ENCODE peak calls at places on chromosomes 1 and 21, in six cellular contexts. X, F, Y, P, M and J are unnamed samples. For H3K27me3 and H3K36me3, the result is how much of the 10 kb centered on the place peaks cover.

GRCh38 chr1:60765204-60765603 is 317.2 kb upstream of the NFIA start:
- DNase-seq in X (peak), F (peak), Y (no peak), M (peak), P (peak), J (peak)

GRCh38 chr1:67853704-67854103 is 20.4 kb upstream of the GNG12 start:
- DNase-seq in Y (peak), M (peak), P (peak), F (peak), X (peak), J (peak)

GRCh38 chr1:98336472-98337118 is 324.9 kb upstream of the SNX7 start:
- DNase-seq in Y (no peak), F (no peak), X (no peak), M (no peak), P (no peak), J (no peak)

GRCh38 chr1:198199105-198199504 is 42.3 kb downstream of the NEK7 start:
- DNase-seq in M (no peak), F (no peak), X (no peak), Y (no peak), P (no peak), J (no peak)

GRCh38 chr1:21734526-21734925 is 48.4 kb downstream of the USP48 start:
- DNase-seq in P (peak), X (no peak), Y (no peak), F (no peak), M (no peak), J (no peak)

GRCh38 chr1:102019530-102019929 is 22.8 kb upstream of the OLFM3 start:
- DNase-seq in X (no peak), Y (no peak), P (no peak), M (no peak), F (no peak), J (no peak)

GRCh38 chr1:3776231-3777030 is 3.9 kb downstream of the SMIM1 start:
- DNase-seq in Y (no peak), X (no peak), P (no peak), M (no peak), F (no peak), J (peak)

GRCh38 chr21:34771512-34772028 is 102.8 kb downstream of the CLIC6 start:
- DNase-seq in X (no peak), P (peak), Y (no peak), M (peak), F (no peak), J (no peak)

GRCh38 chr1:145845514-145846161 is at the start of gene NUDT17:
- DNase-seq in Y (peak), M (peak), P (peak), F (peak), X (peak), J (peak)

GRCh38 chr21:33036430-33037162 is 10.9 kb downstream of the OLIG2 start:
- DNase-seq in F (no peak), Y (no peak), X (no peak), P (peak), M (peak), J (peak)

GRCh38 chr1:94237291-94238226 is at the start of gene ARHGAP29:
- DNase-seq in Y (peak), M (peak), X (peak), F (peak), P (peak), J (peak)

GRCh38 chr1:226637147-226637935 is 88.8 kb downstream of the STUM start:
- DNase-seq in X (peak), P (no peak), Y (peak), M (no peak), F (no peak), J (peak)

GRCh38 chr1:244439391-244440032 is 12.2 kb downstream of the ADSS2 start:
- DNase-seq in P (no peak), F (no peak), M (no peak), Y (no peak), X (no peak), J (peak)

GRCh38 chr1:19344372-19344810 is 32.3 kb downstream of the SLC66A1 start:
- DNase-seq in X (peak), M (no peak), Y (peak), P (peak), F (peak), J (peak)

GRCh38 chr1:116334015-116334547 is 39.0 kb upstream of the ATP1A1 start:
- DNase-seq in P (peak), F (no peak), M (peak), Y (no peak), X (no peak), J (no peak)

GRCh38 chr1:90175490-90176157 is 180.7 kb downstream of the ZNF326 start:
- DNase-seq in P (no peak), F (no peak), X (no peak), Y (no peak), M (no peak), J (no peak)

GRCh38 chr1:13543927-13544556 is 30.2 kb upstream of the LRRC38 start:
- DNase-seq in M (no peak), P (peak), Y (peak), X (peak), F (peak), J (peak)

GRCh38 chr21:44582055-44582454 is 1.7 kb upstream of the KRTAP10-5 start:
- DNase-seq in P (no peak), X (no peak), M (no peak), Y (no peak), F (no peak), J (no peak)

GRCh38 chr1:89971600-89971999 is 23.3 kb upstream of the ZNF326 start:
- DNase-seq in X (no peak), P (peak), F (no peak), Y (no peak), M (no peak), J (no peak)

GRCh38 chr1:225454067-225454618 is 26.3 kb upstream of the LBR start:
- DNase-seq in M (no peak), F (no peak), X (no peak), Y (no peak), P (peak), J (peak)

GRCh38 chr1:170495006-170495405 is 37.0 kb upstream of the GORAB start:
- DNase-seq in P (no peak), Y (no peak), F (no peak), M (no peak), X (no peak), J (no peak)

GRCh38 chr1:176919386-176920378 is 244.8 kb downstream of the ASTN1 start:
- DNase-seq in P (peak), Y (no peak), M (no peak), X (no peak), F (no peak), J (no peak)

GRCh38 chr21:34688145-34688544 is 19.4 kb downstream of the CLIC6 start:
- DNase-seq in P (no peak), F (peak), Y (no peak), X (no peak), M (peak), J (no peak)

GRCh38 chr21:23963454-23963853 is 1643.8 kb downstream of the MRPL39 start:
- DNase-seq in F (no peak), P (peak), M (peak), X (no peak), Y (no peak), J (no peak)

GRCh38 chr1:17119076-17119743 is at the start of gene PADI2:
- DNase-seq in X (peak), Y (peak), M (peak), P (peak), F (peak), J (peak)

GRCh38 chr1:7572654-7573152 is 198.4 kb upstream of the VAMP3 start:
- DNase-seq in F (peak), X (no peak), Y (no peak), M (no peak), P (no peak), J (no peak)

GRCh38 chr1:48249868-48250267 is 27.4 kb downstream of the SLC5A9 start:
- DNase-seq in X (no peak), F (no peak), M (no peak), Y (no peak), P (peak), J (no peak)

GRCh38 chr1:172588296-172589291 is 55.6 kb downstream of the SUCO start:
- DNase-seq in Y (no peak), M (peak), F (no peak), P (peak), X (no peak), J (no peak)

GRCh38 chr1:116909511-116910378 is at the start of gene PTGFRN:
- DNase-seq in F (peak), P (peak), Y (peak), X (peak), M (peak), J (peak)

GRCh38 chr1:159712080-159712479 is 2.3 kb downstream of the CRP start:
- DNase-seq in P (no peak), F (no peak), M (no peak), Y (no peak), X (no peak), J (no peak)

GRCh38 chr1:246001142-246001812 is 505.8 kb downstream of the SMYD3 start:
- DNase-seq in Y (no peak), M (peak), F (no peak), P (peak), X (no peak), J (no peak)

GRCh38 chr21:22711636-22712035 is 1713.4 kb downstream of the NCAM2 start:
- DNase-seq in M (no peak), F (no peak), P (peak), Y (no peak), X (no peak), J (no peak)

GRCh38 chr1:119136401-119136800 is 4.1 kb downstream of the WARS2 start:
- DNase-seq in M (no peak), X (no peak), P (no peak), F (no peak), Y (no peak), J (no peak)

GRCh38 chr1:30895942-30896660 is 12.5 kb downstream of the SDC3 start:
- DNase-seq in M (no peak), P (no peak), X (peak), F (no peak), Y (no peak), J (no peak)

GRCh38 chr21:44955141-44955802 is 15.4 kb downstream of the SLX9 start:
- DNase-seq in P (no peak), X (no peak), M (peak), F (no peak), Y (no peak), J (no peak)

GRCh38 chr1:92186081-92186480 is 31.6 kb upstream of the C1orf146 start:
- DNase-seq in Y (no peak), F (no peak), P (no peak), X (no peak), M (peak), J (no peak)

GRCh38 chr1:32303997-32304622 is 12.2 kb downstream of the HDAC1 start:
- DNase-seq in X (no peak), M (peak), P (no peak), Y (no peak), F (no peak), J (no peak)

GRCh38 chr1:118333601-118334241 is 148.7 kb upstream of the SPAG17 start:
- DNase-seq in X (no peak), Y (no peak), P (no peak), M (no peak), F (no peak), J (peak)

GRCh38 chr1:111082421-111083192 is 57.3 kb downstream of the DRAM2 start:
- DNase-seq in X (no peak), M (no peak), F (no peak), P (peak), Y (no peak), J (no peak)

DNA sequence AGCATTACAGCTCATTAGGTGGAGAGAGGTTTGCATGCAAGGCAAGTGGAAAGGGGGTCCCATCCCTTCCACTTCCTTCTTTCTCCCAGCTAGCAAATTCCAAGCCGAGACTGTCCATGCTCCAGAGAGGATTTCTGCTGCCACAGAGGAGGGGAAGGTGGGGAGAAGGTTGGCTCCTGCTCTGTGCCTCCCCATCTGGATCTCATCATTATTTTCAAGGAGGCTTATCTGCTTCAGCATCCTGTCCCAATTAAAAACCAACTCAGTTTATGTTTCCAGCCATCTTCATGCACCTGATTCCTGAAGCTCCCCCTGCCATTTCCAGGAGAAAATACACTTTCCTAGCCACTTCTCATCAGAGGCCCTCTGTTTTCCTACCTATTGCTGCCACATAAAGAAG is 66.8 kb upstream of the GOLT1A start:
- DNase-seq in P (no peak), X (no peak), F (peak), M (no peak), Y (no peak), J (no peak)
- H3K27me3 ChIP-seq in P (under half), X (under half), F (under half), M (under half), Y (under half), J (under half)

GRCh38 chr1:62849031-62849430 is 65.1 kb downstream of the ATG4C start:
- DNase-seq in P (peak), F (peak), X (no peak), Y (no peak), M (no peak), J (no peak)

GRCh38 chr1:62856964-62857363 is 73.0 kb downstream of the ATG4C start:
- DNase-seq in Y (no peak), M (no peak), F (no peak), X (no peak), P (no peak), J (no peak)

DNA sequence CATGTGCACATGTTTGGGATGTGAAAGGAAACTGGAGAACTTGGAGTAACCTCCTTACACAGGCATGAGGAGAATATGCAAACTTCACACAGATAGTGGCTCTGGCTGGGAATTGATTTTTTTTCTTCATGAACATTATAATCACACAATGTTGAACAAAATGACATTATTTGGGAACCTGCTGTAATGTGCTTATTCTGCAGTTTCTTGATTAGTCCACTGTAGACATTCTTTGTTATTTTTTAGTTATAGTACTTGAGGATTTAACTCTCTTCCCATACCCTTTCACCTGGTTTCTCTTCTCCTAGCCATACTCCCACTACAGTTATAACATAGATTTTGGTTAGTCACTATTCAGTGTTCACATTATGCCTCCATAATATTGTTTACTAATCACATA is 68.3 kb downstream of the ATG4C start:
- DNase-seq in M (no peak), Y (no peak), F (no peak), P (no peak), X (no peak), J (no peak)
- H3K36me3 ChIP-seq in M (under half), Y (under half), F (under half), P (under half), X (under half), J (under half)

GRCh38 chr21:36701912-36702621 is 3.2 kb downstream of the SIM2 start:
- DNase-seq in Y (no peak), M (no peak), F (no peak), P (peak), X (no peak), J (peak)
- H3K27me3 ChIP-seq in Y (half or more), M (half or more), F (half or more), P (under half), X (under half), J (half or more)

GRCh38 chr21:46243865-46244490 is 15.4 kb upstream of the LSS start:
- DNase-seq in Y (no peak), P (no peak), M (no peak), X (no peak), F (no peak), J (no peak)

GRCh38 chr21:46246345-46246744 is 17.8 kb upstream of the LSS start:
- DNase-seq in F (no peak), P (no peak), M (no peak), X (no peak), Y (no peak), J (no peak)

GRCh38 chr21:46243325-46243724 is 14.8 kb upstream of the LSS start:
- DNase-seq in Y (no peak), P (no peak), M (no peak), F (no peak), X (no peak), J (no peak)

GRCh38 chr21:46245213-46245915 is 16.8 kb upstream of the LSS start:
- DNase-seq in F (no peak), P (no peak), X (no peak), Y (no peak), M (no peak), J (no peak)

GRCh38 chr21:46244602-46245001 is 16.0 kb upstream of the LSS start:
- DNase-seq in X (no peak), P (no peak), M (no peak), F (no peak), Y (no peak), J (no peak)
- H3K36me3 ChIP-seq in X (under half), P (half or more), M (half or more), F (half or more), Y (half or more), J (half or more)

GRCh38 chr1:208654241-208654640 is 410.1 kb upstream of the PLXNA2 start:
- DNase-seq in F (peak), P (peak), Y (no peak), X (no peak), M (peak), J (peak)

DNA sequence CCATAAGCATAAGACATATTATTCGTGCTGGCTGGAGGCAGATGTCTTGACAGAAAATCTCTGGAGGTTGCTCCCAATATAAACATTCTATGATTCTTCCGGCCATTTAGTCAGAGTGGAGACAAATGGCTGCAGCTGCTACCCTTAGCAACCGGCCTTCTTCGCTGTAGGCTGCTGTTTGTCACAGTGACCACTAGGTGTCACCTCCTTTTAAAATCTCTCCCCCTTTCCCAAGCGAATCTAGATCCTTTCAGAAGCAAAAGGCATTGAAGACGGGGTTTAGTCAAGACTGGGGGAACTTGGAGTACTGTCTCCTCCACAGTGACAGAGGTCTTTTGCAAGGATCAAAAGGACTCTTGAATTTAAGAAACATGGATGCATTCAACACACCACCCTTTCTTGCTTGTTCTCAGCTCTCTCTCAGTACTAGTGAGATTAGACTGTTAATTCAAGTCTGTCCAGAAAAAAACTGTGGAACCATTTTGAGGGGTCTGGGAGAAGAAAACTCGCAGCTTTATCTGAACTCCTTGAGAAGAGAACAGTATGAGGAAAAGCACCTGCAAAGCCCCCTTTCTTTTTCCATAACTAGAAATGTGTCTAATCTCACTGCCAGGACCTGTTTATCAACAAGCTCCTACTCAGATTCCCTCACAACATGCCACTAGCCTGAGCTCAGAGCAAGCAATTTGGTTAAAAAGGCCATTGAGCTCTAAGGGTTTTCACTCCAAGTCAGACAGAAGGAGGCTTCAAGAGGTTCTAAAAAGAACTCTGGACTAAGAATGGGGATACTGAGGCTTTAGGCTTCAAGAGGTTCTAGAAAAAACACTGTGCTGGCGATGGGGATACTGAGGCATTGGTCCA is 408.3 kb upstream of the PLXNA2 start:
- DNase-seq in P (peak), F (peak), Y (peak), X (peak), M (peak), J (peak)
- H3K27me3 ChIP-seq in P (under half), F (under half), Y (under half), X (under half), M (under half), J (under half)

GRCh38 chr1:241846862-241847539 is 1.0 kb upstream of the EXO1 start:
- DNase-seq in Y (no peak), P (no peak), F (no peak), M (no peak), X (no peak), J (no peak)

GRCh38 chr1:241847796-241848668 is at the start of gene EXO1:
- DNase-seq in P (peak), M (peak), X (peak), F (peak), Y (peak), J (peak)

GRCh38 chr1:241847540-241847795 is 536 bp upstream of the EXO1 start:
- DNase-seq in F (no peak), X (no peak), P (no peak), Y (no peak), M (no peak), J (no peak)

GRCh38 chr1:241848680-241849344 is 808 bp downstream of the EXO1 start:
- DNase-seq in F (no peak), M (no peak), P (no peak), Y (no peak), X (no peak), J (no peak)

DNA sequence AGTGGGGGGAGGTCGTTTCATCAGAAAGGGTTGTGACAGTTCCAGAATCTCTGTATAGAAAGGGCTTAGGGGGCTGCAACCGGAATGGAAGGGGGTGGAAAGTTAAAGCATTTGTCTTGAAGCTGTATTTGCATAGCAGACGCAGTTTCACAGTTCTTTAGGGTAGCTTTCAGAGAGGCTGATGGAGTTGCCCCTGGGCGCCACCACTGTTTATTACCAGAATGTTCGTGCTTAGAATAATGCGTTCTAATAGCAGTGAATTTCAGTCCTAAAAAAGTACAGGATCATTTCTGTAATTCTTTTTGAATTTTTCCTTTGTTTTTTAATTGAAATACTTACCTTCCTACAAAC is 1.3 kb downstream of the EXO1 start:
- DNase-seq in P (no peak), Y (no peak), F (peak), M (no peak), X (no peak), J (no peak)
- H3K36me3 ChIP-seq in P (under half), Y (under half), F (under half), M (under half), X (under half), J (under half)

GRCh38 chr1:28811766-28812668 is at the start of gene OPRD1:
- DNase-seq in Y (no peak), P (no peak), F (peak), M (no peak), X (no peak), J (peak)
- H3K27me3 ChIP-seq in Y (under half), P (under half), F (under half), M (half or more), X (under half), J (half or more)